ENCODE peak calls at places on chromosomes 2 and 18, in four cellular contexts. G is astrocyte of the cerebellum, X is uterus, B is colonic mucosa. V is an unnamed sample.

GRCh38 chr2:20446280-20446916 is 476 bp upstream of the RHOB start:
- DNase-seq in X (peak; percentile 55), G (no peak), B (no peak), V (no peak)

GRCh38 chr2:75022516-75022915 is 64.1 kb downstream of the POLE4 start:
- DNase-seq in X (no peak), G (peak; percentile 11), B (no peak), V (no peak)

GRCh38 chr2:235127909-235128308 is 176.1 kb downstream of the SH3BP4 start:
- DNase-seq in G (no peak), B (no peak), X (no peak), V (no peak)

GRCh38 chr2:103945083-103945482 is 908.8 kb upstream of the POU3F3 start:
- DNase-seq in G (no peak), X (no peak), B (no peak), V (no peak)

GRCh38 chr2:28621172-28622100 is 125.6 kb downstream of the PLB1 start:
- DNase-seq in B (peak; percentile 84), G (peak; percentile 94), X (peak; percentile 93), V (peak; percentile 93)

GRCh38 chr18:67805261-67805660 is 288.7 kb upstream of the DSEL start:
- DNase-seq in B (no peak), X (no peak), G (no peak), V (no peak)

GRCh38 chr2:133344864-133345263 is 223.4 kb downstream of the NCKAP5 start:
- DNase-seq in X (no peak), B (no peak), G (no peak), V (no peak)

GRCh38 chr2:233416199-233416598 is 61.9 kb downstream of the DGKD start:
- DNase-seq in X (no peak), G (no peak), B (no peak), V (no peak)

GRCh38 chr2:233353769-233354499 is at the start of gene DGKD:
- DNase-seq in B (peak; percentile 77), X (peak; percentile 38), G (no peak), V (no peak)

GRCh38 chr2:157443090-157443489 is 799 bp downstream of the CYTIP start:
- DNase-seq in G (no peak), X (no peak), B (no peak), V (no peak)

GRCh38 chr2:25320077-25320476 is 21.6 kb downstream of the DNMT3A start:
- DNase-seq in B (no peak), X (no peak), G (no peak), V (no peak)

GRCh38 chr2:130819915-130820861 is 16.5 kb upstream of the ARHGEF4 start:
- DNase-seq in B (no peak), X (no peak), G (peak; percentile 11), V (no peak)

GRCh38 chr2:43105586-43106562 is 120.5 kb downstream of the ZFP36L2 start:
- DNase-seq in G (no peak), B (peak; percentile 67), X (peak; percentile 57), V (no peak)

GRCh38 chr2:53353372-53354111 is 414.1 kb upstream of the CHAC2 start:
- DNase-seq in X (no peak), B (peak; percentile 57), G (peak; percentile 2), V (peak; percentile 19)

GRCh38 chr18:34128436-34128835 is 96.3 kb downstream of the NOL4 start:
- DNase-seq in G (peak; percentile 60), B (no peak), X (no peak), V (no peak)

GRCh38 chr18:55780591-55781071 is 192.6 kb upstream of the TCF4 start:
- DNase-seq in B (no peak), G (peak; percentile 15), X (no peak), V (no peak)

GRCh38 chr2:137192366-137193315 is 427.3 kb downstream of the THSD7B start:
- DNase-seq in X (no peak), G (no peak), B (no peak), V (peak; percentile 21)

GRCh38 chr18:36511791-36512352 is 214.4 kb downstream of the FHOD3 start:
- DNase-seq in G (no peak), B (peak; percentile 50), X (no peak), V (no peak)

GRCh38 chr18:64982414-64983096 is 768.3 kb upstream of the CDH7 start:
- DNase-seq in B (no peak), G (no peak), X (no peak), V (no peak)

GRCh38 chr2:153786016-153786415 is 85.7 kb upstream of the GALNT13 start:
- DNase-seq in X (no peak), G (no peak), B (no peak), V (no peak)

GRCh38 chr18:7516505-7517117 is 50.5 kb upstream of the PTPRM start:
- DNase-seq in B (no peak), G (no peak), X (no peak), V (no peak)

GRCh38 chr2:239257511-239257937 is 143.3 kb downstream of the HDAC4 start:
- DNase-seq in G (peak; percentile 75), X (no peak), B (no peak), V (peak; percentile 78)

GRCh38 chr2:201127570-201127969 is 11.6 kb downstream of the CFLAR start:
- DNase-seq in X (no peak), G (peak; percentile 38), B (no peak), V (no peak)

GRCh38 chr2:10243926-10244270 is 58.8 kb upstream of the HPCAL1 start:
- DNase-seq in X (no peak), G (no peak), B (no peak), V (no peak)

GRCh38 chr2:25388491-25388890 is 46.8 kb upstream of the DNMT3A start:
- DNase-seq in X (no peak), B (no peak), G (no peak), V (no peak)

GRCh38 chr2:71991397-71991796 is 156.3 kb downstream of the CYP26B1 start:
- DNase-seq in X (no peak), B (no peak), G (no peak), V (no peak)

GRCh38 chr2:147525724-147526489 is 318.9 kb upstream of the ACVR2A start:
- DNase-seq in G (no peak), X (no peak), B (no peak), V (no peak)

GRCh38 chr2:37637985-37638384 is 33.5 kb downstream of the CDC42EP3 start:
- DNase-seq in G (no peak), X (peak; percentile 45), B (no peak), V (no peak)

GRCh38 chr2:79219383-79219988 is 59.9 kb upstream of the REG3A start:
- DNase-seq in B (peak; percentile 43), G (peak; percentile 22), X (no peak), V (peak; percentile 26)

GRCh38 chr2:109433926-109434325 is 179.8 kb downstream of the SEPTIN10 start:
- DNase-seq in B (no peak), G (no peak), X (peak; percentile 3), V (no peak)

GRCh38 chr2:57434429-57434828 is 612.2 kb upstream of the VRK2 start:
- DNase-seq in B (no peak), X (no peak), G (no peak), V (no peak)

GRCh38 chr2:38073211-38074005 is 2.5 kb downstream of the CYP1B1 start:
- DNase-seq in G (no peak), X (peak; percentile 57), B (no peak), V (no peak)

GRCh38 chr2:40087434-40087833 is 308.4 kb upstream of the THUMPD2 start:
- DNase-seq in G (no peak), X (no peak), B (no peak), V (no peak)

GRCh38 chr18:57913686-57914085 is 110.6 kb upstream of the ATP8B1 start:
- DNase-seq in X (no peak), G (no peak), B (no peak), V (no peak)

GRCh38 chr2:46878886-46879285 is 36.7 kb downstream of the MCFD2 start:
- DNase-seq in G (no peak), B (no peak), X (no peak), V (no peak)

DNA sequence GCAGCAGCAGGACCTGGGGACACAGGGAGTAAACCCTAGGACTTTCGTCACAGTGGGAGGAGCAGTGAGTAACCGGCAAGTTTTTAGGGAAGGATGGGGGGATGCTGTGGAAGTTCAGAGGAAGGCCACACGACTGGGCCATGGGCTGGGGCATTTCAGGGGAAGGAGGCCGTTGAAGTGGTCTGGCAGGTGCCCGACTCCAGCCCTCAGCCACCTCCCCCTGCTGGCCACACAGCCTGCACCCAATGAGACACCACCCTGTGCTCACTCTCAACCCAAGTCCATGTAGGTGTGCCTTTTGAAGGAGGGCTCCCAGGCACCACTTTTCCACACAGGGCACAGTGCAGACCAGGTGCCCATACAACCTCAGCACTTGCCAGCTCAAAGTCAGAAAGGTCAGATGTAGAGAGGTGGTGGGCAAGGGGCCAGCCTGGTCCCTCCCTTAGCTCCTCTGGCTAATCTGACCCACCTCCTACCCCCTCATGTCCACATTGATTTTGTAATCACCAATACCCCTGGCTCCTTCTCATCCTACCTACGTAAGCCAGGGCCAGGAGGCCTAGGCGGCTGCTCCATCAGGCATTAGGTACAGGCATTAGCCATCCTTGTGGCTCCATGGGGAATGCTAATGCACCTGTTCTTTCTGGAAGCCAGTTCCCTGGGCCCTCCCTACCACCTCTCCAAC is 211.2 kb downstream of the SMAD2 start:
- DNase-seq in X (no peak), G (no peak), B (no peak), V (no peak)
- TF ChIP-seq CTCF in X (no peak), G (no peak), B (no peak), V (no peak)

GRCh38 chr18:35511833-35512232 is 14.1 kb upstream of the INO80C start:
- DNase-seq in X (no peak), B (peak; percentile 9), G (no peak), V (no peak)
- TF ChIP-seq CTCF in X (no peak), B (peak; percentile 15), G (no peak), V (peak; percentile 2)

DNA sequence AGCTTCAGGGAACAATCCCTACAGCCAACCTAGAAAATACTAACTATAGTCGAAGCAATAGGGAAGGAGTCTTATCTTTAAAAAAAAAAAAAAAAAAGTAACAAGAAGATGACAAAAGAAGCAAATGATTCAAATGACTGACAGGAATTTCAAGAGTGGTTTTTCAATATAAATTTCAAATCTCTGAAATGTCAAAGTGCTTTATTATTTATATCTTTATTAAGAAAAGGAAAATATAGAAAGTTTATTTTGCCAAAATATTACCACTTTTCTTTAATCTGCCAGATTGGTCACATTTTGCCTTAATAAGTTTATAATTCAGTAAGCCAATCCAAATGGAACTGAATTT is 63.5 kb upstream of the HNRNPA3 start:
- DNase-seq in G (no peak), B (no peak), X (no peak), V (no peak)
- TF ChIP-seq CTCF in G (no peak), B (no peak), X (no peak), V (no peak)

DNA sequence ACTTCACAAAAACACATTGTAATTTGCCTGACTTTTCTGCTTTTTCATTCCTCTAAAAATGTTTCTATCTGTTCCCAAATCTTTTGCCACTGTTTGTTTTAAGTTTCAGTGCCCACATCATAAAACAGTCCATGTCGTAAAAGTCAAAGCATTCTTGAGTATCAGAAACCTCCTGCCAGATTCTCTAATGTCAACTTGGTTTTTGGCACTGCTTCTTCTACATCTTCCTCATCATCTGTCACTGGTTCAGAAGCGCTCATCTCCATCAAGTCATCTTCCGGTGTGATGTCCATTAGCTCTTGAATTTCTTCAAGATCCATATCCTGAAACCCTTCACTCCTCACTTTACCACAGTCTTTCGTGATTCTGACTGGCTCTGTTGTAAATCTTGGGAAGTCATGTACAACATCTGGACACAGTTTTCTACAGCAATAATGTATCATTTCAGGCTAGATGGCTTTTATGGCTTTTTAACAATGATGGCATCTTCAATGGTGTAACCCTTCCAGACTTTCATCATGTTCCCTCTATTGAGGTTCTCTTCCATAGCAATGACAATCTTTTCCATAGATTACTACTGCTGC is 19.6 kb downstream of the CUL3 start:
- DNase-seq in X (no peak), B (no peak), G (no peak), V (no peak)
- TF ChIP-seq CTCF in X (no peak), B (no peak), G (no peak), V (no peak)

V was measured in kidney epithelial cell.